ENCODE peak calls at places on chromosome 6, in four cellular contexts. S is fibroblast of pulmonary artery, C is GM12865, X is fibroblast of lung. W is an unnamed sample.

GRCh38 chr6:7585287-7585930 is 4.6 kb upstream of the SNRNP48 start:
- DNase-seq in S (no peak), C (no peak), X (no peak), W (no peak)

GRCh38 chr6:24193364-24193763 is 67.3 kb downstream of the NRSN1 start:
- DNase-seq in C (no peak), X (no peak), S (no peak), W (no peak)

GRCh38 chr6:10140824-10141223 is 274.1 kb downstream of the TFAP2A start:
- DNase-seq in X (peak; percentile 5), S (peak; percentile 9), C (no peak), W (no peak)

GRCh38 chr6:109059591-109060021 is 35.0 kb downstream of the SESN1 start:
- DNase-seq in X (peak; percentile 19), C (peak; percentile 29), S (peak; percentile 87), W (no peak)

GRCh38 chr6:150685860-150686259 is 86.2 kb downstream of the PLEKHG1 start:
- DNase-seq in X (no peak), C (peak; percentile 65), S (peak; percentile 6), W (no peak)

GRCh38 chr6:168030218-168030693 is 32.8 kb downstream of the KIF25 start:
- DNase-seq in S (no peak), C (no peak), X (no peak), W (no peak)

GRCh38 chr6:13272131-13273046 is 55.9 kb downstream of the TBC1D7 start:
- DNase-seq in C (peak; percentile 83), S (no peak), X (peak; percentile 63), W (no peak)

GRCh38 chr6:125835221-125835744 is 44.5 kb downstream of the NCOA7 start:
- DNase-seq in S (peak; percentile 97), C (no peak), X (peak; percentile 89), W (no peak)

GRCh38 chr6:168785720-168786511 is 344.9 kb downstream of the SMOC2 start:
- DNase-seq in C (no peak), S (no peak), X (no peak), W (no peak)

GRCh38 chr6:4670824-4671409 is 105.3 kb upstream of the CDYL start:
- DNase-seq in X (no peak), S (no peak), C (no peak), W (no peak)

GRCh38 chr6:150717419-150717818 is 117.7 kb downstream of the PLEKHG1 start:
- DNase-seq in C (no peak), S (no peak), X (no peak), W (no peak)

GRCh38 chr6:96522469-96523009 is 933 bp downstream of the UFL1 start:
- DNase-seq in X (peak; percentile 32), C (peak; percentile 62), S (peak; percentile 20), W (no peak)

GRCh38 chr6:164014716-164015484 is 600.4 kb downstream of the QKI start:
- DNase-seq in S (no peak), C (no peak), X (no peak), W (peak; percentile 27)

GRCh38 chr6:33875141-33875581 is 71.4 kb upstream of the MLN start:
- DNase-seq in X (no peak), S (no peak), C (no peak), W (no peak)

GRCh38 chr6:144104898-144105487 is 9.6 kb upstream of the SF3B5 start:
- DNase-seq in C (peak; percentile 84), S (peak; percentile 90), X (peak; percentile 64), W (peak; percentile 77)

GRCh38 chr6:105522626-105523322 is 119.9 kb upstream of the PREP start:
- DNase-seq in C (no peak), X (peak; percentile 43), S (no peak), W (no peak)

GRCh38 chr6:105515054-105515453 is 112.2 kb upstream of the PREP start:
- DNase-seq in X (no peak), S (no peak), C (no peak), W (no peak)

GRCh38 chr6:105514306-105514705 is 111.4 kb upstream of the PREP start:
- DNase-seq in X (no peak), S (no peak), C (no peak), W (no peak)

DNA sequence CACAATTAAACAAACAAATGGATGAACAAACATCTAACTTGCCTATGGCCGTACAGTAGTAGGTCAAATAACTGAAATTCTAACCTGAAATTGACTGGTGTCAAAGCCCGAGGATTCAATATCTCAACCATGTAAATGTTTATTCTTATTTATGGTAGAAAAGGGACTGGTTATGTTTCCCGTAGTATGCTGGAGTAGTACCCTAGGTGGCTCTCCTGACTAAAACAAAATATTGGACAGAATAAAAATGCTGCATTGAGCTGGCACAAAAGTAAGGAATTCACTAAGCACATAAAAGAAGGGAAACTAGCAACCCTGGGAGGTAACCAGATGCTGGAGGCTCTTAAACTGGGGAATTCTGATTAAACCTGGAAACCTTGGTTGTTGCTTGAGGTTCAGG is 117.1 kb upstream of the PREP start:
- DNase-seq in C (no peak), S (no peak), X (peak; percentile 18), W (peak; percentile 13)
- TF ChIP-seq CTCF in C (no peak), S (no peak), X (no peak), W (no peak)

DNA sequence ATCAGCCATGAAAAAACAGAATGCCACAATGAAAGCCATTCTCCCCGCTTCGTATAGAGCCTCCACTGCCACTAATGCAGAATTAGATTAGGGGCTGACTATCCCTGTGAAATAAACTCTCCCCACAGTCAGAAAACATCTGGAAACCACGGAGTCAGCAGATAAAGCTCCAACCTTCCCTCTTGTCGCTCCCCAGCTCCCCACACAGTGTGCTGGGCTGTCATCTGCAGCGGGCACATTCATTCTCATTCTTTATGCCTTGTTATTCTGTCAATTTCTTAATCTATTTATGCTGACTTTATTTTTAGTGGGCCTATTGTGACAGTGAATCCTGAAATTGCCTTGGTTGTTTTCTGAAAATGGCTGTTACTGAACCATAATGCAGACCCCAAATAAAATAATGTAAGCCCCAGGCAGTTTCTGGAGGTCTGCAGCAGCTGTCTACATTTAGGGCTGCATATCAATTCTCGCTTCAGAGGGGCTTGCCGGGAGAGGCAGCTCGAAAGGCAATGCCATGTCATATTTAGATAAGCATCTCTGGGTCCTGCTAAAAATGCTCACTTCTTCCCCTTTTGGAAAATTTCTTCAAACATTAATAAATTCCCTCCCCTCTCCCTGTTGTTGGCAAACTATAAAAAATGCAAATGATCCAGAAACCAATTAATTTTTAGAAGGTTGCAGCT is 71.6 kb downstream of the TMEM242 start:
- DNase-seq in C (no peak), X (no peak), S (no peak), W (no peak)
- H3K4me3 ChIP-seq in C (no peak overlapping the region), X (no peak overlapping the region), S (no peak overlapping the region), W (no peak overlapping the region)

GRCh38 chr6:52577022-52577777 is at the start of gene TRAM2:
- DNase-seq in S (peak; percentile 82), C (peak; percentile 88), X (peak; percentile 79), W (peak; percentile 53)
- TF ChIP-seq CTCF in S (peak; percentile 2), C (peak; percentile 5), X (peak; percentile 11), W (no peak)

DNA sequence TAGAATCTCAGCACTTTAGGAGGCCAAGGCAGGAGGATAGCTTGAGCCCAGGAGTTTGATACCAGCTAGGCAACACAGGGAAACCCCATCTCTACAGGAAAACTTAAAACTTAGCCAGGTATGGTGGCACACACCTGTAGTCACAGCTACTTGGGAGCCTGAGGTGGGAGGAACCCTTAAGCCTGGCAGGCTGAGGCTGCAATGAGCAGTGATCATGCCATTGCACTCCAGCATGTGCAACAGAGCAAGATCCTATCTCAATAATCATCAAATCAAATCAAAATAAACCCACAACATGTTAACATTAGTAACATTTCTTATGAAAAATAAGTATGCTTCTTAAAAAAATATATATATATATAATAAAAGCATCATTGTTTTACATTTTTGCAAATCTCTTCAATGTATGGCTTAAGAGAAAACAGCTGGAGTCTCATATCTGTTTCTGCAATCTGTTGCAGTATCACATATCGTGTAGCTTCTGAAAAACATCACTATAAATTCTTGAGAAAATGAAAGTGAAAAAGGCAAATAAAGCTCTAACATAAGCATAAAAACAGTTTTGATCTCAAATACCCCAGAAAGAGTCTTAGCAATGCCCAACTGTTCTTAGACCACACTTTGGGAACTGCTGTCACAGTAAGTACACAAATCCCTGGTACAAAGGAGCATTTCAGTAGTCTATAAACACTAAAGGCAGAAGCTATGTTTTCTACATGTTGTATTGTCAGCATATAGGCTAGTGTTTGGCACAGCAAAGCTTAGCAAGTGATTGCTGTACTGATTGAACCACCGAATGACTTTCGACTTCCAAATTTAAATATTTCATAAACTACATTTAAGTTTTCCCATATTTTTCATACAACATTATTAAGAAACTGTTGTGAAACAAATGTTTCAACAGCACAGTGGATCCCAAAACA is 8.0 kb downstream of the MMUT start:
- DNase-seq in X (no peak), C (peak; percentile 26), S (no peak), W (no peak)
- H3K4me3 ChIP-seq in X (no peak overlapping the region), C (peak overlapping the region; percentile 10), S (no peak overlapping the region), W (no peak overlapping the region)

GRCh38 chr6:115838763-115839401 is 221.8 kb downstream of the FRK start:
- DNase-seq in C (peak; percentile 62), S (peak; percentile 38), X (no peak), W (no peak)
- TF ChIP-seq CTCF in C (peak; percentile 59), S (peak; percentile 46), X (peak; percentile 32), W (peak; percentile 52)

GRCh38 chr6:140486468-140487361 is 1112.3 kb upstream of the CITED2 start:
- DNase-seq in S (peak; percentile 15), X (peak; percentile 72), C (peak; percentile 3), W (no peak)
- H3K4me3 ChIP-seq in S (no peak overlapping the region), X (no peak overlapping the region), C (no peak overlapping the region), W (no peak overlapping the region)

DNA sequence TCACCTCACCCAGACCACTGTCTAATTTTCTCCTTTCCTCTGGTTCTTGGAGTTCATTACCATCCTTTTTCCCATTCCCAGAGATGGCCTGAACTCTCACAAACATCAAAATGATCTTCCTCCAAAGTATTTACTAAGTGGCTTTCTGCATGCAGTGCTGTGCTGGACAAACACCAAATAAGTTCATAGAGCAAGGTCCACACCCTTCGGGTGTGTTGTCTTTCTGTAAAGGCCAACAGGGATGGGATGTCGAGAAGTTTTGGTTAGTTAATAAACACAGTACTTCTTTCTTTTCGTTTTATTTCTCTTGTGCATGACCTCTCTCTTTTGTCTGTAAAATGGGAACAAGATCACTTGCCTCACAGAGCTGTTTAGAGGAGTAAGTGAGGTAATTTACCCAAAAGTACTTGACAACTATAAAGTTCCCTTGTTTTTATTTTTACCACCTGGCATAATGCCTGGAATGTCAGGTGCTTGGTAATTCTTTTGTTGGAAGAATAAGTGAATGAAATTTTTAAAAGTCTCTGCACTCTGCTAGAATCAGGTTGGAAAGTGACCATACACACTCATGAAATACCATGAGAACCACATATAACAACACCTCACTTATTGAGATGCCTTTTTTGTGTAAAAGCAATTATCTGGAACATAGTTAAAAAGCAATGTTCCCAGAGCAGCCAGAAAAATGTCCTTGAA is 22.8 kb upstream of the CCN6 start:
- DNase-seq in S (no peak), C (no peak), X (no peak), W (no peak)
- TF ChIP-seq CTCF in S (no peak), C (no peak), X (no peak), W (no peak)